ENCODE peak calls at places on chromosomes 5 and 9, in eight cellular contexts. L is dermis blood vessel endothelial cell, V is mammary epithelial cell, C is iPS DF 19.7, T is progenitor cell of endocrine pancreas, R is upper lobe of left lung, Z is M059J, D is transverse colon. Q is an unnamed sample.

GRCh38 chr5:176889321-176890280 is 9.5 kb downstream of the HK3 start:
- DNase-seq in L (no peak), V (no peak), C (no peak), T (peak; percentile 3), R (peak; percentile 52), Z (no peak), D (peak; percentile 4), Q (no peak)

GRCh38 chr9:27602954-27603353 is 29.7 kb upstream of the C9orf72 start:
- DNase-seq in L (no peak), V (no peak), C (no peak), T (no peak), R (no peak), Z (no peak), D (no peak), Q (no peak)

GRCh38 chr5:53679261-53679660 is 118.8 kb downstream of the NDUFS4 start:
- DNase-seq in L (no peak), V (peak; percentile 27), C (no peak), T (no peak), R (no peak), Z (peak; percentile 19), D (no peak), Q (peak; percentile 47)

GRCh38 chr5:134524826-134525686 is at the start of gene JADE2:
- DNase-seq in L (peak; percentile 77), V (peak; percentile 68), C (no peak), T (peak; percentile 19), R (peak; percentile 94), Z (peak; percentile 73), D (peak; percentile 80), Q (peak; percentile 64)

GRCh38 chr9:80878556-80878955 is 810.8 kb downstream of the TLE1 start:
- DNase-seq in L (no peak), V (peak; percentile 32), C (no peak), T (no peak), R (no peak), Z (peak; percentile 58), D (no peak), Q (no peak)

GRCh38 chr9:2047144-2047671 is 32.1 kb downstream of the SMARCA2 start:
- DNase-seq in L (no peak), V (no peak), C (no peak), T (peak; percentile 14), R (peak; percentile 56), Z (no peak), D (no peak), Q (no peak)

GRCh38 chr5:38601843-38602424 is 45.5 kb upstream of the LIFR start:
- DNase-seq in L (peak; percentile 50), V (peak; percentile 91), C (no peak), T (no peak), R (no peak), Z (peak; percentile 85), D (no peak), Q (peak; percentile 90)

GRCh38 chr9:6680797-6681146 is 35.2 kb upstream of the GLDC start:
- DNase-seq in L (peak; percentile 80), V (no peak), C (no peak), T (no peak), R (peak; percentile 89), Z (peak; percentile 73), D (peak; percentile 77), Q (no peak)

GRCh38 chr5:158886957-158887356 is 212.8 kb downstream of the EBF1 start:
- DNase-seq in L (no peak), V (no peak), C (no peak), T (no peak), R (no peak), Z (no peak), D (no peak), Q (no peak)

GRCh38 chr9:134167530-134167931 is 3.2 kb upstream of the RNU6ATAC start:
- DNase-seq in L (no peak), V (no peak), C (no peak), T (no peak), R (no peak), Z (peak; percentile 91), D (no peak), Q (no peak)

GRCh38 chr9:29230931-29231330 is 1657.7 kb upstream of the C9orf72 start:
- DNase-seq in L (no peak), V (no peak), C (no peak), T (no peak), R (no peak), Z (no peak), D (no peak), Q (no peak)

GRCh38 chr5:95823738-95824609 is 1.4 kb upstream of the GLRX start:
- DNase-seq in L (peak; percentile 79), V (no peak), C (no peak), T (no peak), R (no peak), Z (peak; percentile 97), D (peak; percentile 69), Q (peak; percentile 76)

GRCh38 chr9:83047839-83048775 is 14.8 kb downstream of the RASEF start:
- DNase-seq in L (no peak), V (peak; percentile 78), C (no peak), T (no peak), R (no peak), Z (peak; percentile 91), D (peak; percentile 22), Q (peak; percentile 52)

GRCh38 chr9:109498195-109499060 is at the start of gene PTPN3:
- DNase-seq in L (no peak), V (peak; percentile 30), C (no peak), T (no peak), R (peak; percentile 89), Z (peak; percentile 28), D (peak; percentile 22), Q (peak; percentile 63)

GRCh38 chr9:113708821-113709713 is 167.0 kb upstream of the ZNF618 start:
- DNase-seq in L (no peak), V (no peak), C (no peak), T (no peak), R (no peak), Z (peak; percentile 11), D (no peak), Q (peak; percentile 58)

Q was measured in epithelial cell of esophagus.